ENCODE peak calls at places on chromosomes 12 and 14, in six cellular contexts. L, E, A, F, U and Y are unnamed samples.

GRCh38 chr14:71400821-71401447 is 493.7 kb downstream of the PCNX1 start:
- DNase-seq in U (no peak), F (no peak), E (no peak), A (no peak), L (no peak), Y (no peak)

GRCh38 chr12:10952645-10953044 is 13.6 kb upstream of the TAS2R14 start:
- DNase-seq in E (no peak), L (no peak), F (no peak), U (no peak), A (no peak), Y (no peak)

GRCh38 chr14:24146622-24146977 is 190 bp upstream of the PSME2 start:
- DNase-seq in E (peak), F (peak), A (peak), U (peak), L (peak), Y (peak)

GRCh38 chr14:104423715-104424405 is 155.7 kb upstream of the C14orf180 start:
- DNase-seq in A (no peak), L (peak), F (no peak), U (no peak), E (peak), Y (peak)

GRCh38 chr12:101772019-101772774 is 32.9 kb upstream of the SYCP3 start:
- DNase-seq in A (no peak), U (no peak), L (no peak), F (no peak), E (no peak), Y (no peak)

GRCh38 chr14:100576091-100577085 is 10.8 kb downstream of the BEGAIN start:
- DNase-seq in U (peak), F (no peak), L (no peak), E (no peak), A (no peak), Y (peak)

GRCh38 chr12:74896186-74896585 is 313.5 kb downstream of the KCNC2 start:
- DNase-seq in U (no peak), E (no peak), L (no peak), F (no peak), A (no peak), Y (no peak)

GRCh38 chr14:60590907-60591510 is 58.3 kb downstream of the SIX1 start:
- DNase-seq in L (no peak), F (no peak), E (no peak), U (no peak), A (no peak), Y (no peak)

GRCh38 chr14:28406181-28406580 is 360.4 kb upstream of the FOXG1 start:
- DNase-seq in L (no peak), A (no peak), F (no peak), E (no peak), U (no peak), Y (no peak)

GRCh38 chr12:102120886-102121285 is 903 bp downstream of the PARPBP start:
- DNase-seq in L (no peak), F (peak), A (peak), U (no peak), E (no peak), Y (no peak)

GRCh38 chr14:93301821-93302447 is 30.9 kb downstream of the BTBD7 start:
- DNase-seq in L (no peak), E (no peak), A (no peak), F (no peak), U (no peak), Y (no peak)

DNA sequence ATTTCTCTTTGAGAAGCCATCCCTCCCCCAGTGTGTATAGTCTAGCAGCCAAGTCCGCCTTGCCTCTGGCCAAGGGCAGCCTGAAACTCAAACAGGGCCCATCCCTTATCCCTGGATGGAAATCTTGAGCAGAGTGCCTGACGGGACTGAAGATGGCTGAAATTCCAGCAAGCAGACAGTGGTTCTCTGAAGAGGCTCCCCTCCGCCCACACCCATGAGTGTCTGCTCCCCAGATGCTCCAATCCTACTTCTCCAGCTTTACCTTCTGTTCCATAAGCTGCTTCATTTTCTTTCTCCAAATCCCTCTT is 396.2 kb downstream of the NUAK1 start:
- DNase-seq in F (no peak), A (no peak), E (no peak), U (no peak), L (no peak), Y (no peak)
- TF ChIP-seq POLR2A in F (no peak), A (no peak), E (no peak), U (no peak), L (no peak), Y (no peak)

DNA sequence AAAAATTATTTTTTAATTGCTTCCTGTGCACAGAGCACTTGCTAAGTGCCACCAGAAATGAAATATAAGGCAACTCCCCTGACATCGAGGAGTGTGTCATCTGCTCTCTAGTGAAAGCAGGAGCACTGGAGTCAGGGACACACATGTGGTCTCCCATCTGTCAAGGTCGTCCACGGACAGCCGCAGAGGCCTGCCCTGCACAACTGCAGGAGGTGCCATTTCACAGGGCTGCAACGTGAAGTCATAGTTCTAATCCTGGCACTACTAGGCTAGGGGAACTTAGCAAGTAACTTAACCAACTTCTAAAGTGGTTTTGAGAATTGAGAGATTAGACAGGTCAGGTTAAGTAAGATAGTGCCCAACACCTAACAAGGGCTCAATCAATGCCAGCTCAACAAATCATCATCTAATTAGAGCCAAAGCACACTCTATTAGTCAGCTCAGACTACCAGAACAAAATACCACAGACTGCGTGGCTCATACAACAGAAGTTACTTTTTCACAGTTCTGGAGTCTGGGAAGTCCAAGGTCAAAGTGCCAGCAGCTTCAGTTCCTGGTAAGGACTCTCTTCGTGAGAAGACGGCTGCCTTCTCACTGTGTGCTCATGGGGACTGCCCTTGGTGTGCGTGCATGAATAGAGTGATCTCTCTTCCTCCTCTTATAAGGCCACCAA is 30.7 kb downstream of the FOXN3 start:
- DNase-seq in F (no peak), A (no peak), U (no peak), L (no peak), E (no peak), Y (peak)
- H3K4me3 ChIP-seq in F (no peak), A (no peak), U (no peak), L (no peak), E (no peak), Y (no peak)

DNA sequence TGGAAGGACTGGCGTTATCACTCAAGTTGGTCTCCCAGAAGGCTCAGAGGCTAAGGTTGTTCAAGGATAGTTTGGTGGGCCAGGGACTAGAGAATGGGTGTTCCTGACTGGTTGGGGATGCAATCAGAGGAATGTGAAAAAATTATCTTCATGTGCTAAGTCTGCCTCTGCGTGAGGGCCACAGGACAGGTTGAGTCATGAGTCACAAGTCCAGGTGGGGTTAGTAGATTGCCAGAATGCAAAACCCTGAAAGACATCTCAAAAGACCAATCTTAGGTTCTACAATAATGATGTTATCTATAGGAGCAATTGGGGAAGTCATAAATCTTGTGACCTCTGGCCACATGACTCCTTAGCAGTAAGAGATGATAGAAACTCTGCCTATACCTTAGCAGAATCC is 220.1 kb upstream of the EEA1 start:
- DNase-seq in E (no peak), L (no peak), A (no peak), F (no peak), U (no peak), Y (no peak)
- TF ChIP-seq EP300 in E (no peak), L (no peak), A (no peak), F (no peak), U (no peak), Y (no peak)

GRCh38 chr12:27014085-27014858 is at the start of gene TM7SF3:
- DNase-seq in F (peak), A (peak), U (peak), L (peak), E (peak), Y (peak)
- TF ChIP-seq POLR2A in F (peak), A (peak), U (peak), L (peak), E (no peak), Y (no peak)

DNA sequence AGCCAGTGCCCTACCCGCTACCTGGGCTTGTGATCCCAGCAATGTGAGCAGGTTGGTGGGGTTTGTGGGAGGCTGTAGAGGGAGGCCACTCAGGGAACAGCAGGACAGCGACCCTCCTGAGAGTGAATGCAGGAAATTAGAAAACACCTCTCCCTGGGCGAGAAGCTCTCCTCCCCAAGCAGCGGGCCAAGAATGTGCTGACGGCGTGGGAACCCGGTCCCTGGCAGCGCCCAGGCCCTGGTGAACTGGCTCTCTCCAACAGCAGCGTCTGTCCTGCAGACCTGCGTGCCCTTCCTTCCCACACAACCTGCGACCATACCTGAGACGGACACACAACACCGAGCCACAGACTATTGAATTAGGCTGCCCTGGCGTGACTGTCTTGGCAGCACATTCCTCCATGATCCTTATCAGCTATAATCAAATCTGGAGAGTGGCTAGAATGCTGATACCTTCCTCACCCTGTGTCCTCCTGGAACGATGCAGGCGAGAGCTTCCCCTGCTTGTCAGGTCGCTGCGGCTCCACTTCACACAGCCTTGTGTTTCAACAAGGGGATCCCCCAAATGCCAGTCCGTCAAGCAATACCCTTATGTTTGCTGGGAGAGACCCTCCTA is 114.8 kb upstream of the GSC start:
- DNase-seq in U (no peak), L (no peak), F (no peak), A (no peak), E (no peak), Y (no peak)
- H3K4me3 ChIP-seq in U (no peak), L (no peak), F (no peak), A (no peak), E (no peak), Y (no peak)

DNA sequence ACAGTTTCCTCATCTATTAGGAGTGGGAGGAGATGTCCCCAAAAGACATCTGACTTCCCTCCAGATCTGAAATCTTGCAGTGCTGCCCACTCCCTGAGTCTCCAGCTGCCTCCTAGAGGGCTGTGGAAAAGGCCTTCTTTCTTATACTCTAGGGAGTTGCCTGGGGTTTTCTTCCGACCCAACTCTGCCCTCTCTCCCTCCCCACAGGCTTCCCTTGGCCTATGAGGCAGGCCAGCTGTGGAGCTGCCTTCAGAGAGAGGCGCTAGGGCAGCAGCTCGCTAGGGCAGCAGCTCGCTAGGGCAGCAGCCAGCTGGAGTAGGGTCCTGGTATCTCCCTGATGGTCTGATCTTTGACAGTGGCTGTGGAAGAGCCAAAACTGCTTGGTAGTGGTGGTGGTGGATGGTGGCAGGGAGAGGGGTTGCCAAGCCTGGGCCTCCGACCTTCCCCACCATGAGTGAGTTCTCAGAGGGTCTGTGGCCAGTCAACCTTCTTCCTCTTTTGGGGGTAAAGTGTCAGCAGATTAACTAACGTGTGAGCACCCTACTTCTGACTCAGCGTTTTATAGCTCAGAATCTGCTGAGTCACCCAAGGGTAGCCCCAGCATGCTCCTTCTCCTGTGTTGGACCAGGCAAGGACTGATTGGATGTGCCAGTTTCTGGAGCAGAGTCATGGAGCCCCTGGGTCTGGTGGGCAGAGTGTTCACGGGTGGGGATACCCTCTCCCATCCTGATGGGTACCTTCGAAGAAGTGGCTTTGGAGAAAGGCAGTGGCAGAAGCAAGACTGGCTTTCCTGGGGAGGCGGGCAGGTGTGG is 2.3 kb downstream of the SLC48A1 start:
- DNase-seq in A (no peak), E (no peak), L (no peak), F (no peak), U (peak), Y (peak)
- TF ChIP-seq EP300 in A (no peak), E (no peak), L (no peak), F (no peak), U (no peak), Y (no peak)

GRCh38 chr12:76032043-76032981 is 736 bp upstream of the PHLDA1 start:
- DNase-seq in U (peak), E (peak), L (peak), A (peak), F (peak), Y (peak)
- TF ChIP-seq POLR2A in U (no peak), E (no peak), L (no peak), A (peak), F (no peak), Y (no peak)

GRCh38 chr12:114631242-114631641 is 52.7 kb downstream of the TBX3 start:
- DNase-seq in E (no peak), A (no peak), U (no peak), F (no peak), L (no peak), Y (no peak)

GRCh38 chr12:114625294-114625851 is 58.6 kb downstream of the TBX3 start:
- DNase-seq in A (peak), F (peak), U (no peak), L (no peak), E (peak), Y (no peak)

GRCh38 chr12:114623737-114624136 is 60.2 kb downstream of the TBX3 start:
- DNase-seq in A (no peak), U (no peak), F (no peak), E (no peak), L (no peak), Y (no peak)

GRCh38 chr12:114628199-114628598 is 55.8 kb downstream of the TBX3 start:
- DNase-seq in U (no peak), L (no peak), A (peak), E (no peak), F (no peak), Y (no peak)

DNA sequence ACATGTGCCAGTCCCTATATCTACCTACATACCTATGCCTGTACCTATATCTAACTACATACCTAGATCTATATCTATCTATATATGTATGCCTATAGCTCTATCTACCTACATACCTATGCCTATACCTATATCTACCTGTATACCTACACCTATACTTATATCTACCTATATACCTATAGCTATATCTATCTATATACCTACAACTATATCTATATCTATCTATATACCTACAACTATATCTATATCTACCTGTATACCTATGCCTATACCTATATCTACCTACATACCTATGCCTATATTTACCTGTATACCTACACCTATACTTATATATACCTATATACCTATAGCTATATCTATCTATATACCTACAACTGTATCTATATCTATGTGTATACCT is 56.6 kb downstream of the TBX3 start:
- DNase-seq in F (no peak), L (no peak), U (no peak), E (no peak), A (no peak), Y (no peak)
- H3K4me3 ChIP-seq in F (no peak), L (no peak), U (no peak), E (no peak), A (no peak), Y (no peak)

DNA sequence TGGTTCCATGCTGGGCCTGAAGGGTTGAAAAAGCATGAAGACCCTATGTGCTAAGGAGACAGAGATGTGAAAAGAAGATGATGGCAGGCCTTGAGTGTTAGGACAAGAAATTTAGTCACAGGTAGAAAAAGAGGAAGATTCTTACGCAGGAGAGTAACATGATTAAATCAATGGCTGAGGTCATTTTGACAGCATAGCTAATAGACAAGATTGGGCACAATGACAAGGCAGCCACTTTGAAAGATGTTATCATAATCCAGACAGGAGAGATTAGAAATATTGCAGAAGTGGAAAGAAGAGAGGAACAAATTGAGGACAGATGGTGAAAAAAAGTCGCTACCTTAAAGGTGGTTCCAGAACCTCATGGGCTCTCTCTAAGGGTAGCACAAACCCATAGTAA is 228.8 kb upstream of the DDHD1 start:
- DNase-seq in F (no peak), A (no peak), U (no peak), E (no peak), L (no peak), Y (no peak)
- TF ChIP-seq EP300 in F (no peak), A (no peak), U (no peak), E (no peak), L (no peak), Y (no peak)